ENCODE peak calls at places on chromosomes 4 and X, in five cellular contexts. B is cardiac fibroblast; R is fibroblast of lung; Z is type B pancreatic cell; H is CD8-positive, alpha-beta T cell. J is an unnamed sample.

GRCh38 chrX:152642931-152643525 is 5.3 kb downstream of the GABRQ start:
- DNase-seq in B (no peak), Z (no peak), H (no peak), R (no peak), J (no peak)

GRCh38 chrX:13764765-13765164 is 30.2 kb downstream of the OFD1 start:
- DNase-seq in R (peak), B (no peak), H (no peak), Z (no peak), J (no peak)

GRCh38 chrX:68634649-68635227 is 12.7 kb upstream of the STARD8 start:
- DNase-seq in H (no peak), Z (no peak), R (no peak), B (no peak), J (no peak)

GRCh38 chr4:143711543-143712159 is 11.2 kb upstream of the FREM3 start:
- DNase-seq in Z (no peak), R (no peak), B (no peak), H (no peak), J (no peak)

GRCh38 chr4:67587156-67587555 is 28.6 kb downstream of the STAP1 start:
- DNase-seq in Z (no peak), B (no peak), H (no peak), R (no peak), J (no peak)

GRCh38 chrX:102746134-102746584 is 25.6 kb downstream of the GPRASP3 start:
- DNase-seq in Z (no peak), R (peak), B (peak), H (peak), J (no peak)

GRCh38 chr4:37998225-37998624 is 38.0 kb downstream of the PTTG2 start:
- DNase-seq in B (no peak), R (no peak), H (no peak), Z (no peak), J (no peak)

GRCh38 chr4:98919996-98920395 is 8.9 kb downstream of the EIF4E start:
- DNase-seq in R (peak), H (no peak), B (peak), Z (no peak), J (no peak)

GRCh38 chr4:136863756-136864155 is 668.5 kb downstream of the PCDH18 start:
- DNase-seq in B (peak), R (peak), Z (no peak), H (no peak), J (no peak)

GRCh38 chrX:108464604-108465003 is 25.0 kb downstream of the COL4A5 start:
- DNase-seq in B (peak), Z (no peak), R (no peak), H (no peak), J (no peak)

GRCh38 chrX:112008724-112009123 is 73.9 kb downstream of the TRPC5 start:
- DNase-seq in Z (no peak), R (no peak), H (no peak), B (no peak), J (no peak)

GRCh38 chr4:182240161-182241130 is 2.8 kb upstream of the TENM3 start:
- DNase-seq in R (peak), H (no peak), Z (no peak), B (peak), J (peak)

GRCh38 chr4:53015681-53016080 is 153.6 kb downstream of the RASL11B start:
- DNase-seq in H (no peak), B (peak), Z (no peak), R (peak), J (no peak)

GRCh38 chr4:1596393-1596792 is 87.7 kb downstream of the FAM53A start:
- DNase-seq in B (no peak), H (no peak), Z (no peak), R (no peak), J (no peak)

GRCh38 chr4:13611283-13611842 is 16.2 kb downstream of the BOD1L1 start:
- DNase-seq in R (peak), B (peak), Z (no peak), H (no peak), J (no peak)

GRCh38 chr4:77449996-77450395 is 155.6 kb upstream of the CXCL13 start:
- DNase-seq in Z (no peak), B (no peak), H (no peak), R (no peak), J (no peak)

GRCh38 chrX:123487674-123488073 is 245.2 kb downstream of the THOC2 start:
- DNase-seq in R (no peak), Z (no peak), B (no peak), H (no peak), J (no peak)

GRCh38 chrX:118519411-118520205 is 24.0 kb downstream of the DOCK11 start:
- DNase-seq in R (peak), Z (no peak), H (no peak), B (peak), J (no peak)

GRCh38 chr4:146981651-146982050 is 36.0 kb upstream of the TTC29 start:
- DNase-seq in B (peak), R (peak), H (no peak), Z (no peak), J (no peak)

GRCh38 chr4:10667651-10668341 is 16.8 kb downstream of the CLNK start:
- DNase-seq in Z (no peak), R (no peak), B (no peak), H (no peak), J (no peak)

GRCh38 chrX:114675365-114675764 is 91.5 kb downstream of the HTR2C start:
- DNase-seq in B (peak), H (no peak), Z (no peak), R (peak), J (no peak)

GRCh38 chrX:136647969-136648368 is at the start of gene CD40LG:
- DNase-seq in R (no peak), B (no peak), H (no peak), Z (no peak), J (no peak)

GRCh38 chr4:100095729-100096595 is 94.3 kb downstream of the DDIT4L start:
- DNase-seq in R (peak), B (peak), H (peak), Z (no peak), J (peak)

GRCh38 chr4:107164962-107165361 is 128.8 kb upstream of the DKK2 start:
- DNase-seq in Z (no peak), H (no peak), R (no peak), B (no peak), J (no peak)

GRCh38 chr4:38078590-38079381 is 118.6 kb downstream of the PTTG2 start:
- DNase-seq in H (no peak), Z (no peak), R (peak), B (peak), J (no peak)

GRCh38 chr4:33948921-33949320 is 2295.4 kb downstream of the ARAP2 start:
- DNase-seq in Z (no peak), R (no peak), B (no peak), H (no peak), J (no peak)

GRCh38 chrX:53583571-53583970 is 102.9 kb downstream of the HUWE1 start:
- DNase-seq in R (no peak), H (no peak), Z (no peak), B (no peak), J (no peak)

GRCh38 chr4:178205826-178206225 is 763.6 kb upstream of the AGA start:
- DNase-seq in R (no peak), H (no peak), B (no peak), Z (no peak), J (no peak)

GRCh38 chr4:186068581-186069402 is at the start of gene TLR3:
- DNase-seq in B (peak), H (no peak), R (peak), Z (no peak), J (no peak)

GRCh38 chrX:116436358-116436816 is at the start of gene SLC6A14:
- DNase-seq in H (no peak), R (no peak), B (no peak), Z (no peak), J (no peak)

GRCh38 chr4:77990456-77990855 is 66.7 kb upstream of the FRAS1 start:
- DNase-seq in H (no peak), R (no peak), Z (no peak), B (no peak), J (no peak)

GRCh38 chr4:80788798-80789197 is 241.7 kb upstream of the BMP3 start:
- DNase-seq in H (no peak), R (peak), B (peak), Z (no peak), J (no peak)

GRCh38 chr4:8472689-8473197 is 32.2 kb downstream of the TRMT44 start:
- DNase-seq in R (peak), H (no peak), B (peak), Z (no peak), J (no peak)

GRCh38 chrX:34624416-34624815 is 32.7 kb downstream of the TMEM47 start:
- DNase-seq in R (peak), Z (no peak), B (no peak), H (no peak), J (no peak)

GRCh38 chr4:123659759-123660158 is 263.2 kb downstream of the SPRY1 start:
- DNase-seq in H (no peak), R (peak), Z (no peak), B (peak), J (no peak)

GRCh38 chrX:9291666-9292065 is 173.2 kb upstream of the TBL1X start:
- DNase-seq in H (no peak), R (no peak), B (no peak), Z (peak), J (peak)

GRCh38 chr4:147772056-147772455 is 40.2 kb downstream of the ARHGAP10 start:
- DNase-seq in Z (no peak), B (no peak), H (no peak), R (no peak), J (no peak)

GRCh38 chr4:1492636-1493539 is 86.6 kb upstream of the NKX1-1 start:
- DNase-seq in R (no peak), Z (no peak), H (no peak), B (no peak), J (peak)

GRCh38 chr4:86560447-86560846 is 33.7 kb upstream of the PTPN13 start:
- DNase-seq in H (no peak), Z (no peak), B (no peak), R (peak), J (no peak)

DNA sequence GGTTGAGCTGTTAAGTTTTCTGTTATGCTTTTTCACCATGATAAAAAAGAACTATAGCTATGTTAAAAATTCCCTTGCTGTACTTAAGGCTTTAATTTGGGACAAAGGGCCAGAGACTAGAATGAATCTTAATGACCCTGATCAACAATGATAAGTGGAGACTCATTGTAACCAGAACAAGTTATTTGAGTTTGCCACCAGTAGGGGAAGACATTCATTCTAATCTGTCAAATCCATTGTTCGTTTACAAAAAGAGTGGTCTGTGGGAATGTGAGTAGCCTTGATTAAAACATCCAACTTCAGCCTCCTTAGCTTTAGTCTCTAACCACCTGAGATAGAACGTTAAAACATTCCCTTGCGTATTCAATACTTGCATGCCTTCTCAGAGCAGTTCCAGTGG is 66.0 kb downstream of the EGF start:
- DNase-seq in H (no peak), Z (no peak), R (no peak), B (no peak), J (no peak)
- TF ChIP-seq CTCF in H (no peak), Z (no peak), R (no peak), B (no peak), J (no peak)

GRCh38 chrX:130801901-130802300 is 101.1 kb downstream of the ENOX2 start:
- DNase-seq in B (peak), R (peak), H (no peak), Z (no peak), J (no peak)
- TF ChIP-seq CTCF in B (no peak), R (peak), H (no peak), Z (no peak), J (no peak)

DNA sequence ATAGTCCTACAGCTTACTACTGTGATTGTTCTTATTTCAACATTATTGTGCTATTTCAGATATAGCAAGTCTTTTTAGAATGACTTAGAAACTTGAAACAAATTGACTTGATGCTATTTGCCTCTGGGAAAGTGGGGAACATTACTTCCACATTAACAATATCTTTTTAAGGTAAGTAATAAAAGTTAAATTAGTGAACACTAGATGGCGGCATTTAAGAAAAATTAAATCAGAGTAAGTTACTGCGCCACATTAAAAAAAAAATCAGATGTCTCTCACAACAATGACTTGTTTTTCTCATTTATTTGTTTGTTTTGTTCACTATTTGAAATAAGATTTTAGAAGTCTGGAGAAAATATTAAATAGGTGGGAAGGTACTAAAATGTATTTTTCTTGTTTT is 1026.9 kb upstream of the SLIT2 start:
- DNase-seq in B (peak), H (no peak), R (peak), Z (no peak), J (no peak)
- TF ChIP-seq CTCF in B (no peak), H (no peak), R (peak), Z (peak), J (peak)

GRCh38 chrX:124863303-124863702 is 456.4 kb upstream of the TEX13C start:
- DNase-seq in R (no peak), H (no peak), Z (no peak), B (no peak), J (no peak)
- TF ChIP-seq CTCF in R (no peak), H (no peak), Z (no peak), B (no peak), J (no peak)

DNA sequence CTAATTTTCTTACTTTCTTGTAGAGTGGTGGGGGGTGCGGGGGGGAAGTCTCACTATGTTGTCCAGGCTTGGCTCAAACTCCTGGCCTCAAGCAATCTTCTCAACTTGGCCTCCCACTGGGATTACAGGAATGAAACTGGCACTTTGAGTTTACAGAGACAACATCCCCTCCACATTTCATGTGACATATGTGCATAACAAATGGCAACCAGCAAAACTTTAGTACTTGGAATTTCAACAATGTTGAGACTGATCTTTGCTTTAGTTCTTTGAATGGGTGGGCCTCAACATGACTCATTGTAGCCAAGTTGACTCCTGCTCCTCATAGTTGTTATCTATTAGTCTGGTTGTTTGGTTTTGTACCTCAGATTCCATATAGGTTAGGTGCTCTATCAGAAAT is 11.4 kb upstream of the FMR1 start:
- DNase-seq in B (no peak), R (no peak), Z (no peak), H (no peak), J (no peak)
- TF ChIP-seq CTCF in B (no peak), R (no peak), Z (no peak), H (no peak), J (no peak)